ENCODE peak calls at places on chromosomes 1 and 21, in seven cellular contexts. F is Peyer's patch; V is heart left ventricle; H is stimulated activated CD4-positive, alpha-beta T cell treated with anti-CD3 and anti-CD28 coated beads, Interleukin-1b, Interleukin-23, amount 100 ng/mL, for 48 hours; K is stimulated activated CD8-positive, alpha-beta memory T cell treated with anti-CD3 and anti-CD28 coated beads, Interleukin-4, amount 100 ng/mL, for 1 hour; J is iPS DF 19.7; Q is D341Med. M is an unnamed sample.

GRCh38 chr1:164912290-164912689 is 353.3 kb downstream of the PBX1 start:
- DNase-seq in F (no peak), V (peak; percentile 31), H (no peak), K (no peak), J (no peak), Q (no peak), M (no peak)

GRCh38 chr21:35989185-35989735 is 71.1 kb downstream of the SETD4 start:
- DNase-seq in F (no peak), V (no peak), H (no peak), K (no peak), J (no peak), Q (no peak), M (no peak)

GRCh38 chr1:116919802-116920201 is 10.1 kb downstream of the PTGFRN start:
- DNase-seq in F (peak; percentile 65), V (no peak), H (no peak), K (no peak), J (no peak), Q (no peak), M (no peak)

GRCh38 chr1:66418021-66418420 is 115.9 kb upstream of the SGIP1 start:
- DNase-seq in F (no peak), V (no peak), H (no peak), K (no peak), J (no peak), Q (no peak), M (no peak)

GRCh38 chr1:228998179-228998578 is 262.9 kb downstream of the RHOU start:
- DNase-seq in F (no peak), V (no peak), H (no peak), K (no peak), J (no peak), Q (no peak), M (no peak)

GRCh38 chr1:231966983-231967382 is 340.4 kb downstream of the DISC1 start:
- DNase-seq in F (no peak), V (no peak), H (no peak), K (no peak), J (no peak), Q (no peak), M (no peak)

GRCh38 chr1:64505232-64505943 is 35.5 kb downstream of the CACHD1 start:
- DNase-seq in F (peak; percentile 82), V (peak; percentile 33), H (peak; percentile 37), K (peak; percentile 7), J (no peak), Q (peak; percentile 63), M (peak; percentile 59)

GRCh38 chr21:34072145-34073031 is 990 bp upstream of the MRPS6 start:
- DNase-seq in F (no peak), V (no peak), H (peak; percentile 14), K (no peak), J (no peak), Q (no peak), M (peak; percentile 19)

GRCh38 chr1:145994391-145995120 is 1.8 kb downstream of the TXNIP start:
- DNase-seq in F (no peak), V (no peak), H (peak; percentile 58), K (no peak), J (no peak), Q (no peak), M (peak; percentile 66)

GRCh38 chr1:241355311-241356010 is 1.5 kb downstream of the RGS7 start:
- DNase-seq in F (no peak), V (no peak), H (no peak), K (no peak), J (no peak), Q (no peak), M (no peak)

GRCh38 chr1:2345297-2346075 is 45.9 kb downstream of the MORN1 start:
- DNase-seq in F (no peak), V (no peak), H (no peak), K (no peak), J (no peak), Q (no peak), M (no peak)

GRCh38 chr1:68180441-68181164 is 51.7 kb downstream of the WLS start:
- DNase-seq in F (no peak), V (no peak), H (no peak), K (no peak), J (no peak), Q (no peak), M (no peak)

GRCh38 chr1:215911406-215911968 is 344.4 kb downstream of the KCTD3 start:
- DNase-seq in F (no peak), V (no peak), H (no peak), K (no peak), J (no peak), Q (no peak), M (no peak)

GRCh38 chr1:207578796-207579435 is 66.0 kb upstream of the CR1L start:
- DNase-seq in F (no peak), V (no peak), H (no peak), K (no peak), J (no peak), Q (no peak), M (no peak)

GRCh38 chr1:78291443-78291842 is 199.3 kb upstream of the PTGFR start:
- DNase-seq in F (no peak), V (no peak), H (no peak), K (no peak), J (no peak), Q (no peak), M (no peak)

GRCh38 chr1:96722161-96722908 is 751 bp downstream of the PTBP2 start:
- DNase-seq in F (peak; percentile 75), V (peak; percentile 78), H (no peak), K (no peak), J (no peak), Q (peak; percentile 74), M (peak; percentile 54)

GRCh38 chr1:236514703-236515442 is 8.9 kb upstream of the LGALS8 start:
- DNase-seq in F (no peak), V (no peak), H (no peak), K (no peak), J (no peak), Q (no peak), M (no peak)

M was measured in activated CD4-positive, alpha-beta T cell treated with anti-CD3 and anti-CD28 coated beads for 48 hours.